ENCODE peak calls at places on chromosomes 13 and 19, in six cellular contexts. One of them, this sample, is unnamed.

GRCh38 chr19:28737021-28737525 is 475.9 kb downstream of the UQCRFS1 start:
- DNase-seq in CD8-positive, alpha-beta T cell: no peak
- DNase-seq in psoas muscle: no peak
- DNase-seq in kidney: no peak
- DNase-seq in left ventricle myocardium inferior: no peak
- DNase-seq in thoracic aorta: no peak
- DNase-seq in this sample: peak; percentile 28

GRCh38 chr19:44111910-44112463 is 1.2 kb upstream of the ZNF225 start:
- DNase-seq in CD8-positive, alpha-beta T cell: no peak
- DNase-seq in psoas muscle: no peak
- DNase-seq in kidney: no peak
- DNase-seq in left ventricle myocardium inferior: no peak
- DNase-seq in thoracic aorta: no peak
- DNase-seq in this sample: peak; percentile 64

GRCh38 chr13:102402292-102402691 is 444 bp upstream of the FGF14 start:
- DNase-seq in CD8-positive, alpha-beta T cell: peak; percentile 26
- DNase-seq in psoas muscle: peak; percentile 44
- DNase-seq in kidney: peak; percentile 64
- DNase-seq in left ventricle myocardium inferior: peak; percentile 16
- DNase-seq in thoracic aorta: no peak
- DNase-seq in this sample: no peak

GRCh38 chr13:25478186-25478585 is 106.4 kb downstream of the ATP8A2 start:
- DNase-seq in CD8-positive, alpha-beta T cell: no peak
- DNase-seq in psoas muscle: no peak
- DNase-seq in kidney: no peak
- DNase-seq in left ventricle myocardium inferior: no peak
- DNase-seq in thoracic aorta: no peak
- DNase-seq in this sample: no peak

GRCh38 chr13:37984357-37984756 is 114.8 kb upstream of the TRPC4 start:
- DNase-seq in CD8-positive, alpha-beta T cell: no peak
- DNase-seq in psoas muscle: no peak
- DNase-seq in kidney: no peak
- DNase-seq in left ventricle myocardium inferior: no peak
- DNase-seq in thoracic aorta: no peak
- DNase-seq in this sample: no peak

GRCh38 chr13:22748866-22749586 is 431.8 kb upstream of the SGCG start:
- DNase-seq in CD8-positive, alpha-beta T cell: no peak
- DNase-seq in psoas muscle: no peak
- DNase-seq in kidney: no peak
- DNase-seq in left ventricle myocardium inferior: no peak
- DNase-seq in thoracic aorta: no peak
- DNase-seq in this sample: no peak

GRCh38 chr13:98103942-98104880 is 38.7 kb upstream of the FARP1 start:
- DNase-seq in CD8-positive, alpha-beta T cell: no peak
- DNase-seq in psoas muscle: no peak
- DNase-seq in kidney: no peak
- DNase-seq in left ventricle myocardium inferior: no peak
- DNase-seq in thoracic aorta: no peak
- DNase-seq in this sample: no peak

GRCh38 chr13:46382224-46382623 is 4.8 kb downstream of the RUBCNL start:
- DNase-seq in CD8-positive, alpha-beta T cell: no peak
- DNase-seq in psoas muscle: no peak
- DNase-seq in kidney: no peak
- DNase-seq in left ventricle myocardium inferior: no peak
- DNase-seq in thoracic aorta: no peak
- DNase-seq in this sample: no peak

GRCh38 chr19:49474545-49474930 is 523 bp downstream of the FLT3LG start:
- DNase-seq in CD8-positive, alpha-beta T cell: no peak
- DNase-seq in psoas muscle: no peak
- DNase-seq in kidney: no peak
- DNase-seq in left ventricle myocardium inferior: no peak
- DNase-seq in thoracic aorta: no peak
- DNase-seq in this sample: no peak

GRCh38 chr13:91144054-91144453 is 203.4 kb upstream of the MIR17HG start:
- DNase-seq in CD8-positive, alpha-beta T cell: no peak
- DNase-seq in psoas muscle: no peak
- DNase-seq in kidney: no peak
- DNase-seq in left ventricle myocardium inferior: no peak
- DNase-seq in thoracic aorta: no peak
- DNase-seq in this sample: no peak

GRCh38 chr13:48319458-48320395 is 16.2 kb downstream of the RB1 start:
- DNase-seq in CD8-positive, alpha-beta T cell: peak; percentile 10
- DNase-seq in psoas muscle: no peak
- DNase-seq in kidney: peak; percentile 63
- DNase-seq in left ventricle myocardium inferior: no peak
- DNase-seq in thoracic aorta: no peak
- DNase-seq in this sample: no peak

GRCh38 chr13:109139346-109139745 is 509.9 kb downstream of the MYO16 start:
- DNase-seq in CD8-positive, alpha-beta T cell: no peak
- DNase-seq in psoas muscle: no peak
- DNase-seq in kidney: no peak
- DNase-seq in left ventricle myocardium inferior: no peak
- DNase-seq in thoracic aorta: no peak
- DNase-seq in this sample: no peak

GRCh38 chr13:109131698-109132257 is 502.4 kb downstream of the MYO16 start:
- DNase-seq in CD8-positive, alpha-beta T cell: no peak
- DNase-seq in psoas muscle: no peak
- DNase-seq in kidney: no peak
- DNase-seq in left ventricle myocardium inferior: no peak
- DNase-seq in thoracic aorta: no peak
- DNase-seq in this sample: peak; percentile 10

GRCh38 chr13:109136873-109137272 is 507.5 kb downstream of the MYO16 start:
- DNase-seq in CD8-positive, alpha-beta T cell: no peak
- DNase-seq in psoas muscle: no peak
- DNase-seq in kidney: no peak
- DNase-seq in left ventricle myocardium inferior: no peak
- DNase-seq in thoracic aorta: no peak
- DNase-seq in this sample: no peak

GRCh38 chr13:109130093-109130835 is 500.9 kb downstream of the MYO16 start:
- DNase-seq in CD8-positive, alpha-beta T cell: no peak
- DNase-seq in psoas muscle: no peak
- DNase-seq in kidney: no peak
- DNase-seq in left ventricle myocardium inferior: no peak
- DNase-seq in thoracic aorta: no peak
- DNase-seq in this sample: no peak

GRCh38 chr13:109135018-109135417 is 505.6 kb downstream of the MYO16 start:
- DNase-seq in CD8-positive, alpha-beta T cell: no peak
- DNase-seq in psoas muscle: no peak
- DNase-seq in kidney: no peak
- DNase-seq in left ventricle myocardium inferior: no peak
- DNase-seq in thoracic aorta: no peak
- DNase-seq in this sample: no peak
- TF ChIP-seq CTCF in CD8-positive, alpha-beta T cell: no peak
- TF ChIP-seq CTCF in psoas muscle: no peak
- TF ChIP-seq CTCF in kidney: no peak
- TF ChIP-seq CTCF in left ventricle myocardium inferior: no peak
- TF ChIP-seq CTCF in thoracic aorta: no peak
- TF ChIP-seq CTCF in this sample: peak; percentile 21

DNA sequence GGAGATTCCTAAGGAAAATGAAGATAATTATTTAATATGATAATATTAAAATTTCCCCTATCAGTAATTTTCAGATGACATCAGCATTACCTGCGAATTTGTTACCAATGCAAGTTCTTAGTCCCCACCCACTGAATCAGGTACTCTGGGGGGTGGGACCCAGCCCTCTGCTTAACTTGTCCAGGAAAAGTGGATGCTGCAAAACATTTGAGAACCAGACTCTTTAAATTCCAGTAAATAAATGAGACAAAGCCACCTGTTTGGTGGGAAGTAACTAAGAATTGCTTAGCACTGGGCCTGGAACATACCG is 495 bp upstream of the ZNF599 start:
- DNase-seq in CD8-positive, alpha-beta T cell: no peak
- DNase-seq in psoas muscle: no peak
- DNase-seq in kidney: no peak
- DNase-seq in left ventricle myocardium inferior: no peak
- DNase-seq in thoracic aorta: no peak
- DNase-seq in this sample: no peak
- H3K4me3 ChIP-seq in CD8-positive, alpha-beta T cell: no peak overlapping the region
- H3K4me3 ChIP-seq in psoas muscle: peak overlapping the region; percentile 83
- H3K4me3 ChIP-seq in kidney: peak overlapping the region; percentile 87
- H3K4me3 ChIP-seq in left ventricle myocardium inferior: peak overlapping the region; percentile 84
- H3K4me3 ChIP-seq in thoracic aorta: peak overlapping the region; percentile 97
- H3K4me3 ChIP-seq in this sample: peak overlapping the region; percentile 95

DNA sequence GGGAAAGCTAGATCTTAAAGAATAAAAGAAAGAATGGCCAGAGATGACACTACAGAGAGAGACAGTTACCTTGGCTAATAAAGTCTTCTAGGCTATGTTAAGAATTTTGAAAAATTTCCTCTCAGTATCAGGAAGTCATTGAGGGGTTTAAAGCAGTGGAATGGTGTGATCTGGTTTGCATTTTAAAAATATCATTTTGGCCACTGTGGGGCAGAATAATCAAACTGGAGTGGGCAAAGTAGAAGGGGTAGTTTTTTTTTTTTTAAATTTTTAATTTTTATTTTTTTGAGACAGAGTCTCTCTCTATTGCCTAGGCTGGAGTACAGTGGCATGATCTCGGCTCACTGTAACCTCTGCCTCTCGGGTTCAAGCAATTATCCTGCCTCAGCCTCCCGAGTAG is 4.4 kb upstream of the CNMD start:
- DNase-seq in CD8-positive, alpha-beta T cell: no peak
- DNase-seq in psoas muscle: no peak
- DNase-seq in kidney: no peak
- DNase-seq in left ventricle myocardium inferior: no peak
- DNase-seq in thoracic aorta: no peak
- DNase-seq in this sample: no peak
- TF ChIP-seq CTCF in CD8-positive, alpha-beta T cell: no peak
- TF ChIP-seq CTCF in psoas muscle: no peak
- TF ChIP-seq CTCF in kidney: no peak
- TF ChIP-seq CTCF in left ventricle myocardium inferior: no peak
- TF ChIP-seq CTCF in thoracic aorta: no peak
- TF ChIP-seq CTCF in this sample: no peak

DNA sequence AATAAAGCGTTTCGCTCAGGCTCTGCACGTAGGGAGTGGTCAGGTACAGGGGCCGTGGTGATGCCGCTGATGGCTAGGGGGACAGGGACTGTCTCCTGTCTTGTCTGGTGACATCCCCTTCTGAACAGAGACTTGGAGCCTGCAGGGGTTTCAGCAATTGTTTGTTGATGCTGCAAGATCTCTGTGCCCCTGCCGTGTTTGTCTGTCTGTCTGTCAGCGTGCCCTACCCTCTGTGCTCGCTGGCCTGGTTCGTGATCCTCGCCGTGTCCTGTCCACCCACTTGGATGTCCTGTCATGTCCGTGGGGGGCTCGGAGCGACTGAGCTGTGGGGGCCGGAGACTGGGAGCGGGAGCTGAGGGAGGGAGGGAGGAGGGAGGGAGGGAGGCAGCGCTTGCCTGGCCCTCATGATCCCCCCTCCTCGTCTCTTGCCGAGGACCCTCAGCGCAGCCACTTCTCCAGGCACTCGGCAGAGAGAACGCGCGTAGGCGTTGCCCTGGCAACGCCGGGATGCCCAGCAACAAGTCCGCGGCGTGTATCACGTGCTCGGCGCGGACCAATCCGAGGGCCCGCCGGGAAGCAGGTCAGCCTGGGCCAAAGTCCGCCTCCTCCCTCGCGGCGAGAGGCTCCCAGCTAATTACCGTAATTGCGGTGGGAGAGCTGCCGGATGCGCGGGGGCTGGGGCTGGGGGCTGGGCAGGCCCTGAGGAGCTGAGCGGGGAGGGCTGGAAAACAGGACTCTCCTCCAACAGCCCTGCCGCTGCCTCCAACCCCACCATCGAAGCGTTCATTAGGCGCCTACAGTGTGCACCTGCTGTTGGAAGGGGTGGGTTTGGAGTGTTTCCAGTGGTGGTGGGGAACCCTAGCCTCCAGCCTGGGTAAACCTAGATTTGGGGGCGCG is 31.9 kb upstream of the FEM1A start:
- DNase-seq in CD8-positive, alpha-beta T cell: peak; percentile 45
- DNase-seq in psoas muscle: peak; percentile 92
- DNase-seq in kidney: peak; percentile 97
- DNase-seq in left ventricle myocardium inferior: peak; percentile 89
- DNase-seq in thoracic aorta: peak; percentile 16
- DNase-seq in this sample: peak; percentile 21
- H3K4me3 ChIP-seq in CD8-positive, alpha-beta T cell: peak overlapping the region; percentile 43
- H3K4me3 ChIP-seq in psoas muscle: peak overlapping the region; percentile 57
- H3K4me3 ChIP-seq in kidney: no peak overlapping the region
- H3K4me3 ChIP-seq in left ventricle myocardium inferior: peak overlapping the region; percentile 58
- H3K4me3 ChIP-seq in thoracic aorta: peak overlapping the region; percentile 58
- H3K4me3 ChIP-seq in this sample: peak overlapping the region; percentile 40

DNA sequence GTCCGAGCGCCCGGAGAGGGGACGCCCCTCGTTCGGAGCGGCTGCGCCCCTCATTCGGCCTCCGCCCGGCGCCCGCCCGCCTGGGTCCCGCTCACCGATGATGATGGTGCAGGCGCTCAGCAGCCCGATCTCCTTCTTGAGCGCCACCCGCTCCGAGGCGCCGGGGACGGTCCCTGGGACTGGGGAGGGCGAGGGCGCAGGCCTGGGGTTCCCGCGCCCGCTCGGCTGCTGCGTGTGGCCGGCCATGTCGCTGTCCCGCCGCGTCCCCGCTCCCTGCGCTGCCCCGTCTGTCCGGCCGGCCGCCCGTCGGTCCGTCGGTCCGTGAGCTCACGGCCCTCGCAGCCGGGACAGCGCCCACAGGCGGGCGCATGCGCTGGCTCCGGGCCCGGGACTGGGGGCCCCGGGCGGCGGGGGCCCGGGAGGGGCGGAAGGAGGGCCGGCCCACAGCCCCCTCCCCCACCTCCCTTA is at the start of gene SLC7A10:
- DNase-seq in CD8-positive, alpha-beta T cell: no peak
- DNase-seq in psoas muscle: peak; percentile 46
- DNase-seq in kidney: no peak
- DNase-seq in left ventricle myocardium inferior: no peak
- DNase-seq in thoracic aorta: no peak
- DNase-seq in this sample: no peak
- TF ChIP-seq CTCF in CD8-positive, alpha-beta T cell: no peak
- TF ChIP-seq CTCF in psoas muscle: no peak
- TF ChIP-seq CTCF in kidney: no peak
- TF ChIP-seq CTCF in left ventricle myocardium inferior: no peak
- TF ChIP-seq CTCF in thoracic aorta: no peak
- TF ChIP-seq CTCF in this sample: no peak